ENCODE peak calls at places on chromosome 20, in five cellular contexts. C, Y, P, W and Q are unnamed samples.

GRCh38 chr20:36207602-36208001 is 28.7 kb upstream of the AAR2 start:
- DNase-seq in C (no peak), Y (no peak), P (no peak), W (no peak), Q (no peak)

GRCh38 chr20:59646487-59646886 is 42.1 kb downstream of the PHACTR3 start:
- DNase-seq in C (no peak), Y (no peak), P (no peak), W (no peak), Q (no peak)

GRCh38 chr20:58112017-58112781 is 116.3 kb downstream of the ANKRD60 start:
- DNase-seq in C (no peak), Y (no peak), P (no peak), W (no peak), Q (no peak)

GRCh38 chr20:47362361-47363219 is 6.1 kb upstream of the ZMYND8 start:
- DNase-seq in C (no peak), Y (no peak), P (no peak), W (no peak), Q (no peak)

GRCh38 chr20:2699775-2700413 is 7.3 kb downstream of the EBF4 start:
- DNase-seq in C (no peak), Y (no peak), P (no peak), W (no peak), Q (no peak)

GRCh38 chr20:23652926-23653325 is 15.2 kb upstream of the CST3 start:
- DNase-seq in C (no peak), Y (no peak), P (no peak), W (no peak), Q (no peak)

GRCh38 chr20:50806126-50806768 is 11.4 kb downstream of the BCAS4 start:
- DNase-seq in C (no peak), Y (no peak), P (no peak), W (no peak), Q (no peak)

GRCh38 chr20:59469266-59470252 is 134.8 kb upstream of the PHACTR3 start:
- DNase-seq in C (no peak), Y (no peak), P (no peak), W (no peak), Q (no peak)

GRCh38 chr20:51634257-51634656 is 91.7 kb upstream of the NFATC2 start:
- DNase-seq in C (no peak), Y (no peak), P (no peak), W (no peak), Q (no peak)

GRCh38 chr20:51388756-51389542 is 153.6 kb downstream of the NFATC2 start:
- DNase-seq in C (no peak), Y (no peak), P (no peak), W (no peak), Q (no peak)

GRCh38 chr20:54085910-54086309 is 15.5 kb upstream of the BCAS1 start:
- DNase-seq in C (no peak), Y (no peak), P (no peak), W (no peak), Q (no peak)

GRCh38 chr20:33561981-33562601 is 72.2 kb downstream of the CBFA2T2 start:
- DNase-seq in C (no peak), Y (peak), P (no peak), W (peak), Q (no peak)

GRCh38 chr20:41998539-41999341 is 380.6 kb upstream of the CHD6 start:
- DNase-seq in C (no peak), Y (no peak), P (no peak), W (no peak), Q (no peak)

GRCh38 chr20:9068896-9069663 is at the start of gene PLCB4:
- DNase-seq in C (no peak), Y (peak), P (no peak), W (peak), Q (peak)

GRCh38 chr20:17533396-17533795 is 2.2 kb upstream of the BFSP1 start:
- DNase-seq in C (peak), Y (peak), P (no peak), W (peak), Q (no peak)

GRCh38 chr20:38152175-38153010 is 12.7 kb downstream of the TGM2 start:
- DNase-seq in C (no peak), Y (peak), P (no peak), W (peak), Q (no peak)